ENCODE peak calls at places on chromosomes 6 and 20, in four cellular contexts. One of them, this sample, is unnamed.

GRCh38 chr6:137880633-137881521 is 13.8 kb downstream of the TNFAIP3 start:
- DNase-seq in mesendoderm: no peak
- DNase-seq in HCT116: no peak
- DNase-seq in GM23248: no peak
- DNase-seq in this sample: no peak

GRCh38 chr20:52150440-52151258 is 40.9 kb downstream of the ZFP64 start:
- DNase-seq in mesendoderm: peak; percentile 40
- DNase-seq in HCT116: peak; percentile 33
- DNase-seq in GM23248: peak; percentile 53
- DNase-seq in this sample: peak; percentile 32

GRCh38 chr20:826695-827323 is 6.7 kb upstream of the FAM110A start:
- DNase-seq in HCT116: no peak
- DNase-seq in GM23248: no peak
- DNase-seq in mesendoderm: no peak
- DNase-seq in this sample: peak; percentile 12

GRCh38 chr6:25448965-25449538 is 169.9 kb downstream of the CARMIL1 start:
- DNase-seq in mesendoderm: no peak
- DNase-seq in GM23248: no peak
- DNase-seq in HCT116: no peak
- DNase-seq in this sample: no peak

GRCh38 chr20:37204056-37204455 is 24.7 kb upstream of the MROH8 start:
- DNase-seq in HCT116: no peak
- DNase-seq in GM23248: no peak
- DNase-seq in mesendoderm: no peak
- DNase-seq in this sample: no peak

GRCh38 chr6:89242574-89243330 is 25.6 kb upstream of the GABRR1 start:
- DNase-seq in mesendoderm: peak; percentile 53
- DNase-seq in GM23248: peak; percentile 64
- DNase-seq in HCT116: peak; percentile 59
- DNase-seq in this sample: no peak

GRCh38 chr6:161228096-161228495 is 45.8 kb downstream of the AGPAT4 start:
- DNase-seq in HCT116: no peak
- DNase-seq in GM23248: peak; percentile 87
- DNase-seq in mesendoderm: no peak
- DNase-seq in this sample: no peak

GRCh38 chr6:21953831-21954801 is 342.7 kb downstream of the PRL start:
- DNase-seq in GM23248: peak; percentile 16
- DNase-seq in HCT116: no peak
- DNase-seq in mesendoderm: peak; percentile 91
- DNase-seq in this sample: peak; percentile 60

GRCh38 chr6:7512320-7512719 is 29.2 kb upstream of the DSP start:
- DNase-seq in mesendoderm: no peak
- DNase-seq in HCT116: no peak
- DNase-seq in GM23248: no peak
- DNase-seq in this sample: no peak

GRCh38 chr6:50840112-50840813 is 21.6 kb downstream of the TFAP2B start:
- DNase-seq in HCT116: no peak
- DNase-seq in mesendoderm: no peak
- DNase-seq in GM23248: no peak
- DNase-seq in this sample: no peak
- H3K27me3 ChIP-seq in HCT116: no peaks in the 10 kb centered on the region
- H3K27me3 ChIP-seq in mesendoderm: peaks cover 81% of the 10 kb centered on the region
- H3K27me3 ChIP-seq in GM23248: peaks cover 64% of the 10 kb centered on the region
- H3K27me3 ChIP-seq in this sample: peaks cover 62% of the 10 kb centered on the region

GRCh38 chr6:166928644-166929515 is 27.5 kb downstream of the RNASET2 start:
- DNase-seq in mesendoderm: no peak
- DNase-seq in HCT116: no peak
- DNase-seq in GM23248: no peak
- DNase-seq in this sample: no peak

GRCh38 chr6:166929534-166930189 is 26.7 kb downstream of the RNASET2 start:
- DNase-seq in mesendoderm: no peak
- DNase-seq in GM23248: no peak
- DNase-seq in HCT116: no peak
- DNase-seq in this sample: no peak

GRCh38 chr6:166926748-166927147 is 29.6 kb downstream of the RNASET2 start:
- DNase-seq in HCT116: no peak
- DNase-seq in GM23248: no peak
- DNase-seq in mesendoderm: no peak
- DNase-seq in this sample: no peak

GRCh38 chr6:166927240-166927941 is 29.0 kb downstream of the RNASET2 start:
- DNase-seq in GM23248: no peak
- DNase-seq in mesendoderm: no peak
- DNase-seq in HCT116: no peak
- DNase-seq in this sample: no peak

GRCh38 chr6:166927942-166928643 is 28.3 kb downstream of the RNASET2 start:
- DNase-seq in GM23248: no peak
- DNase-seq in HCT116: no peak
- DNase-seq in mesendoderm: no peak
- DNase-seq in this sample: no peak
- H3K9ac ChIP-seq in GM23248: no peak overlapping the region
- H3K9ac ChIP-seq in HCT116: no peak overlapping the region
- H3K9ac ChIP-seq in mesendoderm: no peak overlapping the region
- H3K9ac ChIP-seq in this sample: no peak overlapping the region

GRCh38 chr6:1602356-1602713 is 7.4 kb upstream of the FOXC1 start:
- DNase-seq in GM23248: no peak
- DNase-seq in mesendoderm: no peak
- DNase-seq in HCT116: no peak
- DNase-seq in this sample: no peak
- H3K27me3 ChIP-seq in GM23248: peaks cover 47% of the 10 kb centered on the region
- H3K27me3 ChIP-seq in mesendoderm: peaks cover 18% of the 10 kb centered on the region
- H3K27me3 ChIP-seq in HCT116: no peaks in the 10 kb centered on the region
- H3K27me3 ChIP-seq in this sample: peaks cover 76% of the 10 kb centered on the region

GRCh38 chr20:54209216-54209813 is 1.4 kb downstream of the PFDN4 start:
- DNase-seq in HCT116: no peak
- DNase-seq in GM23248: peak; percentile 24
- DNase-seq in mesendoderm: peak; percentile 42
- DNase-seq in this sample: no peak

GRCh38 chr20:54207743-54208491 is at the start of gene PFDN4:
- DNase-seq in HCT116: peak; percentile 77
- DNase-seq in GM23248: peak; percentile 94
- DNase-seq in mesendoderm: peak; percentile 89
- DNase-seq in this sample: peak; percentile 88

GRCh38 chr20:54208492-54209044 is 681 bp downstream of the PFDN4 start:
- DNase-seq in HCT116: no peak
- DNase-seq in GM23248: peak; percentile 75
- DNase-seq in mesendoderm: peak; percentile 47
- DNase-seq in this sample: no peak

GRCh38 chr20:54204063-54204462 is 3.8 kb upstream of the PFDN4 start:
- DNase-seq in mesendoderm: no peak
- DNase-seq in HCT116: no peak
- DNase-seq in GM23248: no peak
- DNase-seq in this sample: no peak

GRCh38 chr20:54207053-54207742 is 689 bp upstream of the PFDN4 start:
- DNase-seq in GM23248: no peak
- DNase-seq in mesendoderm: no peak
- DNase-seq in HCT116: no peak
- DNase-seq in this sample: no peak
- H3K9ac ChIP-seq in GM23248: peak overlapping the region; percentile 92
- H3K9ac ChIP-seq in mesendoderm: no peak overlapping the region
- H3K9ac ChIP-seq in HCT116: peak overlapping the region; percentile 87
- H3K9ac ChIP-seq in this sample: peak overlapping the region; percentile 73

DNA sequence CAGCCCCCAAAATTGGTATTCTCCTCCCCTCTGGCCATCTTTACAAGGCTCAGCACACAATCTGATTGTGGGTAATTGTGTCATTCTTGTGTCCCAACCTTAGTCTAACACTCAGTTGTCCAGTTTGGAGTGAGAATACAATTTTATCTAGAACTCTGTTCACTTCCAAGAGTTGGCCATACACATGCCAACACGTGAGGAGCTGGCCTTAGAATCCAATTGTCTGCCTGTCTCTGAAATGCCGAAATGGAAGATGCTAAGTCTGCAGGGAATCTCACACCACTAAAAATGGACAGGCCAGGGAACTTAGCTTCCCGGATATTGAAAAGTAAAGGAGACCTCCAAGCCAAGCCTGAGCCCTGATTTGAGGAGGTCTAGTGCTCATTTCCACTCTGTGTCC is 12.3 kb downstream of the FOXA2 start:
- DNase-seq in GM23248: no peak
- DNase-seq in mesendoderm: no peak
- DNase-seq in HCT116: no peak
- DNase-seq in this sample: no peak
- H3K27me3 ChIP-seq in GM23248: peaks cover 95% of the 10 kb centered on the region
- H3K27me3 ChIP-seq in mesendoderm: peaks cover 59% of the 10 kb centered on the region
- H3K27me3 ChIP-seq in HCT116: no peaks in the 10 kb centered on the region
- H3K27me3 ChIP-seq in this sample: peaks cover 18% of the 10 kb centered on the region

DNA sequence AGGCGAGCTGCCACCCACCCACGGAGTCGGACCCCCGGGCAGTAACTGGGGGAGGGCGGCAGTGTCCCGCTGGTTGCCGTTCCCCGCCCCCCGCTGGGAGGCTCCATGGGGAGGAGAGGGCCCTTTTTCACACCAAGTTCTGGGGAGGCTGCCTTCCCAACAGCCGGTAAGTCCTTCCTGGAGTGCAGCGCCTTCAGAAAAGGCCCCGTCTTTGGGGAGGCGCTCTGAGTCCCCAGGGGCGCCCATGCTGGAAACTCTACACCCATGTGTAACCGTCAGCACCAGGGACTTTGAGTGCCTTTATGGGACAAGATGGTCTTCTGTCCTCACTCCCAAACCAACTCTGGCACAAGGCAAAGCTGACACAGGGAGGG is 435 bp upstream of the SOX18 start:
- DNase-seq in mesendoderm: no peak
- DNase-seq in HCT116: no peak
- DNase-seq in GM23248: no peak
- DNase-seq in this sample: no peak
- H3K9ac ChIP-seq in mesendoderm: peak overlapping the region; percentile 16
- H3K9ac ChIP-seq in HCT116: peak overlapping the region; percentile 51
- H3K9ac ChIP-seq in GM23248: no peak overlapping the region
- H3K9ac ChIP-seq in this sample: no peak overlapping the region

GRCh38 chr6:939526-940252 is 246.8 kb upstream of the EXOC2 start:
- DNase-seq in GM23248: no peak
- DNase-seq in mesendoderm: no peak
- DNase-seq in HCT116: no peak
- DNase-seq in this sample: no peak

GRCh38 chr6:938271-939046 is 245.5 kb upstream of the EXOC2 start:
- DNase-seq in mesendoderm: no peak
- DNase-seq in HCT116: no peak
- DNase-seq in GM23248: no peak
- DNase-seq in this sample: no peak

GRCh38 chr6:934686-935085 is 241.7 kb upstream of the EXOC2 start:
- DNase-seq in mesendoderm: no peak
- DNase-seq in GM23248: no peak
- DNase-seq in HCT116: no peak
- DNase-seq in this sample: no peak

GRCh38 chr6:935582-935981 is 242.6 kb upstream of the EXOC2 start:
- DNase-seq in GM23248: no peak
- DNase-seq in HCT116: no peak
- DNase-seq in mesendoderm: no peak
- DNase-seq in this sample: no peak

DNA sequence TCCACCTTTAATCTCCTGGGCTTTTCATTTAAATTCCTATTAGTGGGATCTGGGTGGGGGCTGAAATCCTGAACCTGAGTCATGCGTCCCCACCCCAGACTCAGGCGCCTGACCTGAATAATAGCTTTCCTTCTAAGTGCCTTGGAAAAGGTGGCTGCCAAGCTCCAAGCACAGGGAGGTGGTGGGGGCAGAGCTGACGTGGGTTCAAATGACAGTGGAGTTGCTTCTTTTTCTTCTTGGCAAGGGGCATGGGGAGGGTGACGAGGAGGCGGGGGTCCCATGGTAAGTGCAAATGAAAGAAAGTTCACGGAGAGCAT is 246.1 kb upstream of the EXOC2 start:
- DNase-seq in GM23248: no peak
- DNase-seq in HCT116: no peak
- DNase-seq in mesendoderm: no peak
- DNase-seq in this sample: no peak
- H3K27me3 ChIP-seq in GM23248: peaks cover 11% of the 10 kb centered on the region
- H3K27me3 ChIP-seq in HCT116: no peaks in the 10 kb centered on the region
- H3K27me3 ChIP-seq in mesendoderm: no peaks in the 10 kb centered on the region
- H3K27me3 ChIP-seq in this sample: no peaks in the 10 kb centered on the region

This sample was measured in colonic mucosa.